ENCODE peak calls at places on chromosomes 13 and 19, in five cellular contexts. R, J, O, W and Z are unnamed samples.

GRCh38 chr13:50428183-50428877 is 413.1 kb downstream of the KCNRG start:
- DNase-seq in W (no peak), J (no peak), R (no peak), O (no peak), Z (no peak)

GRCh38 chr19:48271531-48272151 is 1.8 kb downstream of the ZNF114 start:
- DNase-seq in O (peak), R (peak), J (peak), W (peak), Z (peak)

GRCh38 chr13:38538412-38538811 is 148.5 kb upstream of the FREM2 start:
- DNase-seq in R (peak), J (no peak), O (peak), W (no peak), Z (no peak)

GRCh38 chr13:106534844-106535551 is 464 bp downstream of the EFNB2 start:
- DNase-seq in R (no peak), O (peak), J (peak), W (peak), Z (peak)

GRCh38 chr19:17402982-17403855 is 2.2 kb downstream of the BST2 start:
- DNase-seq in R (peak), O (peak), J (no peak), W (no peak), Z (peak)

GRCh38 chr13:44758595-44759221 is 182.6 kb upstream of the TSC22D1 start:
- DNase-seq in J (peak), R (no peak), W (no peak), O (no peak), Z (no peak)

GRCh38 chr19:54329476-54330165 is 9.3 kb downstream of the LILRA4 start:
- DNase-seq in W (no peak), J (no peak), O (no peak), R (no peak), Z (no peak)

GRCh38 chr19:4453232-4454179 is 4.1 kb downstream of the UBXN6 start:
- DNase-seq in W (no peak), J (no peak), R (no peak), O (no peak), Z (no peak)

GRCh38 chr19:55157064-55157908 is at the start of gene TNNI3:
- DNase-seq in O (no peak), J (no peak), W (no peak), R (no peak), Z (no peak)

GRCh38 chr19:3881272-3882040 is 971 bp downstream of the ATCAY start:
- DNase-seq in W (no peak), J (no peak), R (peak), O (no peak), Z (no peak)

GRCh38 chr19:6752257-6753177 is 13.0 kb downstream of the TRIP10 start:
- DNase-seq in R (peak), W (peak), O (peak), J (no peak), Z (peak)

GRCh38 chr13:44230736-44231135 is 142.9 kb upstream of the SERP2 start:
- DNase-seq in R (no peak), J (no peak), O (no peak), W (no peak), Z (no peak)

GRCh38 chr19:45990113-45990728 is 5.0 kb upstream of the CCDC61 start:
- DNase-seq in R (no peak), O (no peak), J (no peak), W (no peak), Z (no peak)

GRCh38 chr13:101291647-101292515 is 124.4 kb downstream of the NALCN start:
- DNase-seq in W (no peak), R (no peak), O (no peak), J (peak), Z (no peak)

GRCh38 chr13:57352114-57352513 is 185.1 kb downstream of the PRR20E start:
- DNase-seq in R (no peak), J (no peak), W (no peak), O (no peak), Z (no peak)

GRCh38 chr13:112150352-112150751 is 83.4 kb downstream of the SOX1 start:
- DNase-seq in R (peak), W (no peak), J (no peak), O (no peak), Z (no peak)

GRCh38 chr19:55305491-55305890 is 19.6 kb downstream of the TMEM150B start:
- DNase-seq in W (no peak), J (no peak), O (peak), R (peak), Z (peak)

DNA sequence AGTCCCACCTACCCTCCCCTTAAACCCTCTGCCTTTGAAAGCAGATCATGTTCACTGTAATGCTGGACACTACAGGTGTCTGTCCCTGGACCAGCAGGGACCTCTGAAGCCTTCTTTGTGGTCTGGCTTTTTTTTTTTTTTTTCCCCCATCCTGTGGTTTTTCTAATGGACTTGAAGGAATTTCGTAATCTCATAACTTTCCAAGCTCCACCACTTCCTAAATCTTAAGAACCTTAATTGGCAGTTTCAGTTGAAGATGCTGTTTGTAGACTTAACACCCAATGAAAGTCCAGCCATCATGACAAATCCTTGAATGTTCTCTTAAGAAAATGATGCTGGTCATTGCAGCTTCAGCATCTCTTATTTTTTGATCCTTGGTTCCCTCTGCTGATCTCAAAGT is 45.0 kb upstream of the LRCH1 start:
- DNase-seq in W (no peak), O (no peak), J (no peak), R (no peak), Z (no peak)
- TF ChIP-seq CTCF in W (no peak), O (no peak), J (no peak), R (no peak), Z (no peak)

DNA sequence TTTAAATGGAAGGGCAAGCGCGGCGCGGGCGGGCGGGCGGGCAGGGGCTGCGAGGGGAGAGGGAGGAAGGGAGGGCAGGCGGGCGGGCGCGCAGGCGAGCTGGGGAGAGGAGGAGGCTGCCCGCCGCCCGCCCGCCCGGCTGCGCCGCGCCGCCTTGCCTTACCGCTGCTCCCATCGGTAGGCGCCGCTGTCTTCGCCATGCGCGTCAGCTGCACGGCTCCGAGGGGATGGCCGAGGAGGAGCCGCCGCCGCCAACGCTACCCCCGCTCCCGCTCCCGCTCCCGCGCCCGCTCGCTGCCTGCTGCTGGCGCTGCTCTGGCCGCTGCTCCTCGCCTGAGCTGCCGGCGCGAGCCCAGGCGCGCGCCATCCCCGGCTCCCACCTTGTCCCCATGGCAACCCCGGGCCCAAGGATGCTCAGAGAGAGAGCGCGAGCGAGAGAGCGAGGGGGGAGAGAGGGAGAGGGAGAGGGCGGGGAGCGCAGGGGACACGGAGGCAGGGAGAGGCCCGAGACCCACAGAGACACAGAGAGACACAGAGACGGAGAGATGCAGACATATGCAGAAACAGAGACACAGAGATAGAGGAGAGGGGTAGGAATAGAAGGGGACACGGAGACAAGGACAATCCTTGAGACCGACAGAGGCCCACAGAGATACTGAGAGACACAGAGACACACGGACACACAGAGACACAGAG is 40.3 kb downstream of the DEDD2 start:
- DNase-seq in O (peak), W (peak), R (peak), J (peak), Z (peak)
- TF ChIP-seq CTCF in O (peak), W (peak), R (peak), J (peak), Z (no peak)

DNA sequence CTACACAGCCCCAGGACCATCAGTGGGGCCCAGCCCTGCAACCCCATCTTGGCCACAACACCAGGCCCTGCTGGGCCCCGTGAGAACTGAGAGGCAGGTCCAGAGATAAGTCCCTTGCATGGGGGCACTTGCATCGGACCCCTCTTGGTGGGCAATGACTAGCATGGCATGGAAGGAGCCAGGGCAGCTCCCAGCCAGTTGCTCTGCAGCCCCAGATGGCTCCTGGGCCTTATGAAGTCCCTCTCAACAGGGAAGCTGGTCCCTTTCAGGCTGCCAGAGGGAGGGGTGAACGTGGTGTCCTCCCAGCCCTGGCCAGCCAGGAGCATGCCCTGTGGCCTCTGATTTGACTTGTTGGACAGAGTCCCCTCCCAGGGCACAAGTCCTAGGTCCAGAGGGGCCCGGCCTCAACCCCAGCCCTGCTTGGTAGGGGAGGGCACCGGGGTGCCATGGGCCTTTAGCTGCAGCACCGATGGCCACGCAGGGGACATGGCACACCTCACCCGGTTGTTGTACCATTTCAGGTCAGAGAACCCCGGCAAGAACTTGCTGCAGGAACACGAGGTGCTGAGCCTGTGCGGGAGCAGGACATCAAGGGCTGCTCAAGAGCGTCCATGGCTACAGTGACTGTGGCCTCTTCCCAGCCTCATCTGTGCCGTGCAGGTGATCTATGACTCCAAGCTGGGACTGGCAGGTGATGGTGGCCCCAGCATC is 17.4 kb upstream of the ZNF14 start:
- DNase-seq in O (no peak), J (no peak), W (no peak), R (no peak), Z (no peak)
- TF ChIP-seq CTCF in O (no peak), J (no peak), W (no peak), R (no peak), Z (no peak)

GRCh38 chr19:31301306-31301980 is 47.8 kb downstream of the TSHZ3 start:
- DNase-seq in J (no peak), W (no peak), R (no peak), O (no peak), Z (no peak)
- TF ChIP-seq CTCF in J (no peak), W (no peak), R (no peak), O (no peak), Z (no peak)

GRCh38 chr13:48875071-48875470 is 100.6 kb upstream of the FNDC3A start:
- DNase-seq in O (no peak), R (peak), J (no peak), W (no peak), Z (no peak)

GRCh38 chr13:48876289-48876688 is 99.4 kb upstream of the FNDC3A start:
- DNase-seq in O (no peak), J (no peak), R (peak), W (no peak), Z (no peak)

GRCh38 chr13:48874165-48874564 is 101.5 kb upstream of the FNDC3A start:
- DNase-seq in O (no peak), R (no peak), W (no peak), J (no peak), Z (no peak)

GRCh38 chr13:48873081-48873480 is 102.6 kb upstream of the FNDC3A start:
- DNase-seq in R (no peak), W (no peak), J (no peak), O (no peak), Z (no peak)

DNA sequence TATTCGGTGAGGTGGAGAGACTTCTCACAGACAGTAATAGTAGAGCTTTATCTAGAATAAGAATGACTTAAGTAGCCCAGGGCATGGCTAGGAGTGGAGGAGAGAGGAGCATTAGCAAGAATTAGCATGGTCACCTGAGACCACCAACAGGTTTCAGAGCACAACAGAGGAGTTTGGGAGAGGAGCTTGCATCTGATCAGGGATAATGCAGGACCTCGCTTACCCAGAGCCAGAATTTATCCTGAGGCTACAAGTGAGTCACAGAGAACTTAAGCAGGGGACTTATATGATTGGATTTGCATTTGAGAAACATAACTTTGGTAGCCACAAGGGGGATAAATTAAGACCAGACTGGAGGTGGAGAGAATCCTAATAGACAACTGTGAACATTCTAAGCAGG is 102.1 kb upstream of the FNDC3A start:
- DNase-seq in J (peak), R (peak), O (no peak), W (no peak), Z (no peak)
- TF ChIP-seq CTCF in J (no peak), R (peak), O (no peak), W (no peak), Z (no peak)